ENCODE peak calls at places on chromosomes 6 and 20, in nine cellular contexts. W, H, S, U, P, D, A, K and R are unnamed samples.

GRCh38 chr6:27375613-27376079 is 12.9 kb upstream of the ZNF391 start:
- DNase-seq in K (no peak), W (no peak), U (no peak), H (no peak), P (no peak), S (no peak), D (no peak), A (no peak), R (no peak)

GRCh38 chr20:24872291-24873014 is 76.6 kb upstream of the CST7 start:
- DNase-seq in S (no peak), H (no peak), K (no peak), D (peak), W (no peak), A (no peak), P (no peak), U (no peak), R (no peak)

GRCh38 chr20:60481051-60481741 is 523.0 kb downstream of the CDH26 start:
- DNase-seq in W (no peak), S (no peak), A (no peak), H (no peak), D (no peak), K (no peak), P (peak), U (no peak), R (no peak)

GRCh38 chr20:51458751-51459439 is 83.6 kb downstream of the NFATC2 start:
- DNase-seq in W (no peak), D (no peak), S (no peak), U (no peak), A (no peak), K (no peak), H (no peak), P (no peak), R (no peak)

GRCh38 chr6:55108469-55109130 is 65.7 kb upstream of the HCRTR2 start:
- DNase-seq in W (no peak), P (no peak), A (no peak), U (no peak), D (no peak), H (no peak), K (no peak), S (no peak), R (no peak)

GRCh38 chr6:62039602-62040001 is 246.4 kb downstream of the KHDRBS2 start:
- DNase-seq in H (no peak), S (no peak), K (no peak), P (no peak), A (no peak), D (no peak), U (no peak), W (no peak), R (no peak)

GRCh38 chr6:54473328-54473727 is 165.1 kb downstream of the TINAG start:
- DNase-seq in H (no peak), S (no peak), U (no peak), W (no peak), P (no peak), K (no peak), A (peak), D (no peak), R (no peak)

GRCh38 chr20:58481541-58482021 is 33.6 kb downstream of the APCDD1L start:
- DNase-seq in K (peak), W (peak), S (peak), A (peak), D (no peak), P (peak), H (peak), U (peak), R (no peak)

GRCh38 chr6:9862603-9863167 is 552.2 kb downstream of the TFAP2A start:
- DNase-seq in H (no peak), S (no peak), P (no peak), W (no peak), D (no peak), U (no peak), A (no peak), K (no peak), R (no peak)

GRCh38 chr6:42727084-42727601 is 4.7 kb upstream of the PRPH2 start:
- DNase-seq in U (no peak), K (no peak), W (peak), A (no peak), D (peak), H (peak), P (peak), S (no peak), R (no peak)

GRCh38 chr20:64258071-64258823 is 2.7 kb downstream of the PCMTD2 start:
- DNase-seq in A (no peak), H (no peak), W (no peak), U (no peak), D (no peak), P (no peak), K (no peak), S (no peak), R (no peak)